ENCODE peak calls at places on chromosomes 4 and X, in seven cellular contexts. Z, O, Y, R, G, H and P are unnamed samples.

GRCh38 chr4:45100936-45101818 is 374.8 kb upstream of the GNPDA2 start:
- DNase-seq in R (no peak), H (no peak), G (no peak), Y (no peak), Z (no peak), O (no peak), P (no peak)

GRCh38 chr4:5780831-5781480 is 70.0 kb downstream of the EVC start:
- DNase-seq in O (no peak), G (peak; percentile 32), R (no peak), Y (no peak), H (no peak), Z (no peak), P (peak; percentile 37)

GRCh38 chrX:112738347-112739033 is 58.8 kb upstream of the LHFPL1 start:
- DNase-seq in Z (no peak), Y (no peak), H (no peak), G (no peak), O (no peak), R (no peak), P (no peak)

GRCh38 chrX:86061407-86061806 is 14.0 kb upstream of the CHM start:
- DNase-seq in O (no peak), H (no peak), Y (no peak), G (no peak), R (no peak), Z (no peak), P (no peak)

GRCh38 chr4:168825975-168826374 is 184.1 kb downstream of the CBR4 start:
- DNase-seq in H (no peak), R (no peak), Y (no peak), O (no peak), G (no peak), Z (no peak), P (no peak)

GRCh38 chrX:39665830-39666518 is 431.8 kb downstream of the BCOR start:
- DNase-seq in Y (no peak), G (no peak), Z (no peak), R (no peak), H (no peak), O (no peak), P (no peak)

GRCh38 chrX:86047174-86047991 is at the start of gene CHM:
- DNase-seq in R (peak; percentile 71), G (peak; percentile 52), H (peak; percentile 45), Z (peak; percentile 80), Y (no peak), O (peak; percentile 68), P (peak; percentile 77)

GRCh38 chrX:71214604-71215334 is 8.3 kb upstream of the GJB1 start:
- DNase-seq in H (peak; percentile 70), Z (peak; percentile 90), R (no peak), G (no peak), Y (no peak), O (no peak), P (no peak)

GRCh38 chr4:39044364-39044946 is 12.2 kb upstream of the TMEM156 start:
- DNase-seq in O (peak; percentile 95), G (peak; percentile 89), Y (peak; percentile 97), Z (peak; percentile 93), R (peak; percentile 91), H (peak; percentile 87), P (peak; percentile 97)

GRCh38 chrX:103254921-103255455 is at the start of gene TCEAL8:
- DNase-seq in G (peak; percentile 61), R (peak; percentile 78), H (peak; percentile 79), Z (peak; percentile 53), Y (no peak), O (peak; percentile 81), P (peak; percentile 93)
- TF ChIP-seq EP300 in G (no peak), R (no peak), H (no peak), Z (no peak), Y (no peak), O (no peak), P (no peak)

GRCh38 chr4:153510252-153511001 is 44.3 kb downstream of the TMEM131L start:
- DNase-seq in H (no peak), O (no peak), Y (no peak), Z (no peak), G (peak; percentile 16), R (no peak), P (no peak)

GRCh38 chr4:153512162-153512852 is 46.1 kb downstream of the TMEM131L start:
- DNase-seq in Y (no peak), Z (no peak), H (no peak), R (no peak), G (no peak), O (no peak), P (no peak)

GRCh38 chr4:153511104-153511503 is 44.9 kb downstream of the TMEM131L start:
- DNase-seq in R (no peak), Z (no peak), Y (no peak), G (no peak), H (no peak), O (no peak), P (no peak)

GRCh38 chr4:153507679-153508073 is 41.5 kb downstream of the TMEM131L start:
- DNase-seq in G (no peak), R (no peak), Z (no peak), Y (no peak), O (no peak), H (peak; percentile 61), P (no peak)

GRCh38 chr4:153509724-153510123 is 43.6 kb downstream of the TMEM131L start:
- DNase-seq in O (no peak), Y (no peak), G (no peak), H (no peak), Z (peak; percentile 43), R (no peak), P (no peak)
- TF ChIP-seq POLR2AphosphoS5 in O (no peak), Y (no peak), G (no peak), H (no peak), Z (no peak), R (no peak), P (no peak)

GRCh38 chrX:13005671-13006473 is 31.0 kb downstream of the TMSB4X start:
- DNase-seq in H (peak; percentile 54), Y (no peak), R (no peak), Z (no peak), O (no peak), G (no peak), P (no peak)
- TF ChIP-seq EP300 in H (no peak), Y (no peak), R (no peak), Z (no peak), O (no peak), G (no peak), P (no peak)

DNA sequence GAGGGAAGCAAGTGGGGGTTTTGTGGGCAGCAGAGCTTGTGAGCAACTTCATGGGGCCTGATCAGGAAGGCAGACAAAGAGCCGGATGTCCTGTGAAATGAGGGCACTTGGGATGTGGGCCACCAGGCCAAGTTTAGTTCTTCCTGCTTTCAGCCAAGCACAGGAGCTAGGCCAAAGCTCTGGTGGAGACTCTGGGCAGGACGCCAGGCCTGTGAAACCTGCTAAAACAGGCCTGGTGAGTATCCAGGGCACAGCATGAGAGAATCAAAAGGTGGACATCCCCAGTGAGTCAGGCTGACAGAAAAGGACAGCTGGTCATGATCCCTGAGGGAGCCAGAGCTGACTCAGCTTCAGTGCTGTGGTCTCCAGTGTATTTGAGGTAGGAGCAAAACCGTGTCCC is 95.7 kb downstream of the NPNT start:
- DNase-seq in R (no peak), G (no peak), Y (no peak), O (peak; percentile 72), Z (no peak), H (peak; percentile 43), P (peak; percentile 89)
- TF ChIP-seq POLR2AphosphoS5 in R (no peak), G (no peak), Y (peak; percentile 41), O (peak; percentile 11), Z (no peak), H (no peak), P (peak; percentile 31)

GRCh38 chrX:64867217-64867616 is 109.0 kb downstream of the ZC4H2 start:
- DNase-seq in Y (no peak), R (no peak), G (no peak), H (no peak), O (no peak), Z (no peak), P (no peak)
- TF ChIP-seq EP300 in Y (no peak), R (no peak), G (no peak), H (no peak), O (no peak), Z (no peak), P (no peak)